ENCODE peak calls at places on chromosomes 6 and 20, in six cellular contexts. F, O, U, S, J and R are unnamed samples. For H3K27me3, the result is how much of the 10 kb centered on the place peaks cover.

GRCh38 chr6:156890627-156891300 is 113.6 kb downstream of the ARID1B start:
- DNase-seq in F (no peak), O (no peak), U (no peak), S (no peak), J (no peak), R (no peak)

GRCh38 chr6:51166914-51167313 is 348.2 kb downstream of the TFAP2B start:
- DNase-seq in F (no peak), O (no peak), U (no peak), S (no peak), J (no peak), R (no peak)

GRCh38 chr6:127515794-127516675 is 3.1 kb downstream of the MTCL3 start:
- DNase-seq in F (peak), O (peak), U (peak), S (peak), J (no peak), R (no peak)

GRCh38 chr6:137112067-137112355 is 61.4 kb downstream of the IL22RA2 start:
- DNase-seq in F (no peak), O (no peak), U (no peak), S (no peak), J (no peak), R (no peak)

GRCh38 chr6:3045369-3045768 is 22.9 kb upstream of the RIPK1 start:
- DNase-seq in F (no peak), O (no peak), U (no peak), S (peak), J (no peak), R (no peak)

GRCh38 chr6:92767101-92767500 is 652.3 kb downstream of the EPHA7 start:
- DNase-seq in F (no peak), O (no peak), U (no peak), S (no peak), J (no peak), R (no peak)

GRCh38 chr20:38127011-38127621 is 38.0 kb downstream of the TGM2 start:
- DNase-seq in F (peak), O (no peak), U (no peak), S (peak), J (no peak), R (no peak)

GRCh38 chr6:16286151-16286522 is 47.8 kb downstream of the GMPR start:
- DNase-seq in F (no peak), O (peak), U (no peak), S (peak), J (no peak), R (no peak)

GRCh38 chr20:20393770-20394169 is 25.9 kb downstream of the INSM1 start:
- DNase-seq in F (no peak), O (no peak), U (no peak), S (no peak), J (no peak), R (no peak)

GRCh38 chr20:59334616-59335300 is 34.3 kb downstream of the EDN3 start:
- DNase-seq in F (no peak), O (no peak), U (no peak), S (no peak), J (no peak), R (no peak)

GRCh38 chr20:20247234-20247633 is 120.7 kb upstream of the INSM1 start:
- DNase-seq in F (no peak), O (no peak), U (no peak), S (no peak), J (no peak), R (no peak)

GRCh38 chr6:101294676-101295075 is 98.8 kb upstream of the GRIK2 start:
- DNase-seq in F (no peak), O (no peak), U (no peak), S (no peak), J (no peak), R (no peak)

GRCh38 chr6:158826819-158827501 is 7.8 kb upstream of the EZR start:
- DNase-seq in F (no peak), O (no peak), U (no peak), S (no peak), J (no peak), R (no peak)

GRCh38 chr6:122697458-122697857 is 82.1 kb upstream of the FABP7 start:
- DNase-seq in F (no peak), O (no peak), U (no peak), S (no peak), J (no peak), R (no peak)

GRCh38 chr20:47789081-47789998 is 4.1 kb upstream of the SULF2 start:
- DNase-seq in F (no peak), O (no peak), U (no peak), S (peak), J (no peak), R (no peak)

GRCh38 chr6:106882601-106883518 is 91.7 kb downstream of the CD24 start:
- DNase-seq in F (no peak), O (no peak), U (no peak), S (no peak), J (no peak), R (no peak)

GRCh38 chr6:14466278-14466677 is 348.7 kb downstream of the CD83 start:
- DNase-seq in F (no peak), O (no peak), U (no peak), S (no peak), J (no peak), R (no peak)

GRCh38 chr20:51417745-51418529 is 124.6 kb downstream of the NFATC2 start:
- DNase-seq in F (no peak), O (no peak), U (no peak), S (no peak), J (no peak), R (no peak)

GRCh38 chr6:73131706-73132105 is 93.6 kb downstream of the KHDC1L start:
- DNase-seq in F (no peak), O (no peak), U (no peak), S (no peak), J (peak), R (no peak)

GRCh38 chr6:144264270-144265060 is 20.7 kb upstream of the UTRN start:
- DNase-seq in F (no peak), O (peak), U (no peak), S (no peak), J (peak), R (no peak)

DNA sequence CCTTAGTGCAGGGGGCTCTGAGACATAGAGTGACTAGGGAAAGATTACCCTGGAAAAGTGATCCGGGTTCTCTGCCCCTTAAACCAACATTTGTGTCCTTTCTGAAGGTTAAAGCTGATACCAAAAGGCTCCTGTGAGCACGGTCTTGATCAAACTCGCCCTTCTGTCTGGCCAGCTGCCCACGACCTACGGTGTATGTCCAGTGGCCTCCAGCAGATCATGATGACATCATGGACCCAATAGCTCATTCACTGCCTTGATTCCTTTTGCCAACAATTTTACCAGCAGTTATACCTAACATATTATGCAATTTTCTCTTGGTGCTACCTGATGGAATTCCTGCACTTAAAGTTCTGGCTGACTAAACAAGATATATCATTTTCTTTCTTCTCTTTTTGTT is 6.8 kb downstream of the ULBP2 start:
- DNase-seq in F (no peak), O (no peak), U (no peak), S (no peak), J (no peak), R (no peak)
- H3K27me3 ChIP-seq in F (half or more), O (under half), U (under half), S (under half), J (under half), R (half or more)

GRCh38 chr6:89414215-89414614 is 2.1 kb upstream of the RRAGD start:
- DNase-seq in F (no peak), O (no peak), U (no peak), S (no peak), J (no peak), R (no peak)
- H3K27me3 ChIP-seq in F (under half), O (under half), U (under half), S (under half), J (half or more), R (under half)

GRCh38 chr6:39594304-39594703 is 130.9 kb downstream of the KIF6 start:
- DNase-seq in F (no peak), O (no peak), U (no peak), S (no peak), J (no peak), R (no peak)

GRCh38 chr6:39599996-39600395 is 125.2 kb downstream of the KIF6 start:
- DNase-seq in F (no peak), O (no peak), U (no peak), S (no peak), J (no peak), R (no peak)

GRCh38 chr6:39602590-39603319 is 122.5 kb downstream of the KIF6 start:
- DNase-seq in F (no peak), O (no peak), U (no peak), S (no peak), J (no peak), R (no peak)

GRCh38 chr6:39593644-39594043 is 131.6 kb downstream of the KIF6 start:
- DNase-seq in F (no peak), O (no peak), U (no peak), S (no peak), J (no peak), R (no peak)

DNA sequence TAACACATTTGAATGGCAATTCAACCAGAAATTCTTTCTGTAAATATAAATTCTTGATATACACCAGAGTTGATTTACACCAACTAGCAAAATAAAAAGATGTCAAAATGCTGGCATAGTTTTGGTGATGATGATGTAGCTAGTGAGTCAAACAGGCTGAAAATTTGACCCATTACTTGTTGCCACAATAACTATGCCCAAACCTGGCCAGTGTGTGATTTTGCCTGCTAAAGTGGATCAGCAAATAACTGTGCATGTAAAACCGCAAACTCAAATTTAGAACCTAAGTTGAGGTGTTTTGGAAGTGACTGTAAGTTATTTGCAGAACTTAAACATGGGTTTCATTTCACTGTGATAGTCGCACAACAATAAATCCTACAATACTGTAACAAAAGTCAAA is 125.9 kb downstream of the KIF6 start:
- DNase-seq in F (no peak), O (no peak), U (no peak), S (no peak), J (no peak), R (no peak)
- H3K27me3 ChIP-seq in F (under half), O (under half), U (under half), S (under half), J (under half), R (under half)

DNA sequence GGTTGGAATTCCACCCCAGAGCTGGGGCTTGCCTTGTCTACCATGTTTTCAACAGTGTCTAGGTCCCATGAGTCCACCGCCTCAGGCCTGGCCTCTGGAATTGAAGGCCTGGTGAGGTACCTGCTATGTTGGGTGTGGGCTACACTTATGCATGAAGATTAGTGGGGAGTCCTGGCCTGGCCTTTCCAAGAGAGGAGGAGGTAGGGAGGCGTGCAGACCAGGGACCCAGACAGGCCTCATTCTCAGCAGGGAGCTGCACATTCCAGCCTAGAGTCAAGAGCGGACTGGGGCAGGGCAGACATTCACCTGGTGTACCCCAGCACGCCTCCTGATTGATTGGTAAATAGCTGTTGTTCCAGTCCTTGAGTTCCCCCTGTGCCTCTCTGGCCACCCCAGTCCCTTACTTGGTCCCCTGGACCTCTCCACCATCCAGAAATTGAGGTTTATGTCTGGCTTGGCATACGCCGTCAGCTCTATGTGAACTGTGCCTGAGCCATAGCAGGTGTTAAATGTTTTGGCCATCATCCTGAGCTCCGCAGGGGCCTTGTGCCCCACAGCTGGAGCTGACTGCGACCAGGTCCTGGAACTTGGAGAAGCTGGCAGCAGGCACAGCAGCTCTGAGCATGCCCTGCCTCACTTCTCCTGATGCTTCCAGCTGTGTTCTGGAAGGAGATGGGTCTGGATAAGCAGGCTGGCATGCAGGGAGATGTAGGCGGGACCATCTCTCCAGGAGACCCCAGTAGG is 8.2 kb upstream of the VEGFA start:
- DNase-seq in F (no peak), O (no peak), U (no peak), S (no peak), J (no peak), R (no peak)
- H3K27me3 ChIP-seq in F (under half), O (under half), U (under half), S (under half), J (under half), R (under half)